ENCODE peak calls at places on chromosomes 4 and X, in four cellular contexts. I is choroid plexus epithelial cell, W is neural crest cell, Z is NCI-H2029. U is an unnamed sample.

GRCh38 chrX:153924149-153924861 is 1.8 kb downstream of the ARHGAP4 start:
- DNase-seq in I (peak; percentile 45), W (no peak), Z (no peak), U (peak; percentile 62)

GRCh38 chr4:10605746-10606482 is 78.7 kb downstream of the CLNK start:
- DNase-seq in I (peak; percentile 70), W (no peak), Z (no peak), U (no peak)

GRCh38 chr4:110621839-110622751 is 782 bp downstream of the PITX2 start:
- DNase-seq in I (no peak), W (no peak), Z (no peak), U (no peak)

GRCh38 chr4:147479376-147479775 is 1.5 kb upstream of the EDNRA start:
- DNase-seq in I (peak; percentile 36), W (no peak), Z (no peak), U (no peak)

GRCh38 chr4:100063355-100063754 is 113.3 kb upstream of the H2AZ1 start:
- DNase-seq in I (no peak), W (no peak), Z (no peak), U (no peak)

GRCh38 chr4:15914291-15914690 is 24.2 kb downstream of the FGFBP1 start:
- DNase-seq in I (no peak), W (no peak), Z (no peak), U (no peak)

GRCh38 chr4:6938237-6938636 is 28.6 kb downstream of the TBC1D14 start:
- DNase-seq in I (no peak), W (no peak), Z (no peak), U (no peak)

GRCh38 chrX:122565952-122566351 is 618.1 kb upstream of the GRIA3 start:
- DNase-seq in I (peak; percentile 95), W (no peak), Z (no peak), U (no peak)

GRCh38 chr4:1072830-1073446 is 40.4 kb downstream of the RNF212 start:
- DNase-seq in I (peak; percentile 76), W (peak; percentile 69), Z (peak; percentile 5), U (peak; percentile 74)

GRCh38 chrX:118652717-118653116 is 74.7 kb upstream of the IL13RA1 start:
- DNase-seq in I (no peak), W (no peak), Z (no peak), U (no peak)

GRCh38 chr4:108168672-108169562 is at the start of gene LEF1:
- DNase-seq in I (peak; percentile 47), W (peak; percentile 59), Z (no peak), U (peak; percentile 82)

GRCh38 chr4:41044791-41045190 is 169.6 kb downstream of the APBB2 start:
- DNase-seq in I (no peak), W (no peak), Z (no peak), U (no peak)

GRCh38 chr4:10025230-10025806 is 4.0 kb upstream of the SLC2A9 start:
- DNase-seq in I (no peak), W (no peak), Z (no peak), U (no peak)

GRCh38 chr4:100986360-100986868 is 360.9 kb downstream of the PPP3CA start:
- DNase-seq in I (peak; percentile 32), W (peak; percentile 12), Z (no peak), U (no peak)

GRCh38 chr4:186537843-186538521 is 17.4 kb downstream of the MTNR1A start:
- DNase-seq in I (no peak), W (no peak), Z (no peak), U (no peak)

GRCh38 chr4:2937986-2938385 is 25.2 kb downstream of the NOP14 start:
- DNase-seq in I (no peak), W (no peak), Z (no peak), U (peak; percentile 13)

GRCh38 chr4:6576512-6576911 is 1.5 kb downstream of the MAN2B2 start:
- DNase-seq in I (no peak), W (no peak), Z (peak; percentile 88), U (no peak)

GRCh38 chrX:12956704-12957541 is 18.0 kb upstream of the TMSB4X start:
- DNase-seq in I (peak; percentile 79), W (no peak), Z (no peak), U (no peak)

GRCh38 chr4:113899260-113900177 is 79.9 kb downstream of the ARSJ start:
- DNase-seq in I (no peak), W (no peak), Z (no peak), U (no peak)

GRCh38 chr4:127126718-127127117 is 506.0 kb upstream of the INTU start:
- DNase-seq in I (no peak), W (no peak), Z (no peak), U (no peak)

GRCh38 chr4:102560743-102561341 is 59.7 kb downstream of the NFKB1 start:
- DNase-seq in I (peak; percentile 38), W (no peak), Z (no peak), U (peak; percentile 15)

GRCh38 chr4:52904421-52904820 is 42.3 kb downstream of the RASL11B start:
- DNase-seq in I (no peak), W (no peak), Z (no peak), U (peak; percentile 54)

GRCh38 chr4:65917486-65917885 is 247.2 kb upstream of the EPHA5 start:
- DNase-seq in I (peak; percentile 54), W (no peak), Z (no peak), U (no peak)

GRCh38 chr4:38782452-38783108 is at the start of gene TLR10:
- DNase-seq in I (peak; percentile 73), W (peak; percentile 36), Z (peak; percentile 37), U (peak; percentile 57)

GRCh38 chrX:24963823-24964222 is 51.9 kb downstream of the ARX start:
- DNase-seq in I (peak; percentile 43), W (no peak), Z (no peak), U (no peak)

GRCh38 chr4:25892796-25893195 is 21.2 kb upstream of the SMIM20 start:
- DNase-seq in I (no peak), W (no peak), Z (no peak), U (no peak)

GRCh38 chr4:150136481-150136880 is 58.2 kb downstream of the DCLK2 start:
- DNase-seq in I (peak; percentile 33), W (no peak), Z (no peak), U (no peak)

GRCh38 chr4:150896513-150896912 is 118.6 kb downstream of the LRBA start:
- DNase-seq in I (no peak), W (no peak), Z (no peak), U (no peak)

GRCh38 chr4:107050525-107051135 is 14.5 kb upstream of the DKK2 start:
- DNase-seq in I (peak; percentile 40), W (no peak), Z (no peak), U (no peak)

GRCh38 chr4:98617358-98618047 is 40.9 kb downstream of the TSPAN5 start:
- DNase-seq in I (no peak), W (no peak), Z (no peak), U (no peak)

GRCh38 chr4:73433140-73433539 is 2.9 kb upstream of the AFP start:
- DNase-seq in I (no peak), W (no peak), Z (no peak), U (no peak)

U was measured in adrenal gland.